ENCODE peak calls at places on chromosomes 5 and 9, in seven cellular contexts. W is progenitor cell of endocrine pancreas, K is coronary artery, G is ovary, H is suprapubic skin, T is mucosa of descending colon, Y is astrocyte of the cerebellum. F is an unnamed sample.

GRCh38 chr9:21964925-21965385 is 29.2 kb downstream of the CDKN2A start:
- DNase-seq in T (peak), G (no peak), Y (no peak), H (no peak), K (no peak), W (no peak), F (no peak)

GRCh38 chr9:37324261-37324683 is 98.2 kb upstream of the GRHPR start:
- DNase-seq in H (no peak), T (no peak), Y (no peak), K (no peak), G (no peak), W (no peak), F (no peak)

GRCh38 chr5:75611324-75612210 is at the start of gene ANKDD1B:
- DNase-seq in T (peak), W (peak), Y (no peak), K (no peak), G (peak), H (peak), F (peak)

GRCh38 chr5:1118231-1118698 is 6.4 kb upstream of the SLC12A7 start:
- DNase-seq in H (no peak), Y (no peak), G (peak), K (no peak), T (no peak), W (no peak), F (no peak)

GRCh38 chr5:91417219-91417618 is 34.1 kb upstream of the ARRDC3 start:
- DNase-seq in K (no peak), G (no peak), H (no peak), W (no peak), Y (peak), T (no peak), F (no peak)

GRCh38 chr9:130058154-130058553 is 4.4 kb downstream of the GPR107 start:
- DNase-seq in K (no peak), T (no peak), G (no peak), Y (no peak), W (no peak), H (no peak), F (no peak)

GRCh38 chr5:181187500-181188213 is 17.3 kb downstream of the TRIM7 start:
- DNase-seq in G (peak), Y (peak), T (peak), K (peak), H (peak), W (peak), F (peak)

GRCh38 chr9:82679488-82679887 is 383.5 kb downstream of the RASEF start:
- DNase-seq in T (no peak), Y (no peak), W (no peak), G (no peak), H (no peak), K (no peak), F (no peak)

GRCh38 chr5:138457532-138458275 is 7.6 kb upstream of the EGR1 start:
- DNase-seq in H (no peak), W (no peak), Y (no peak), T (no peak), G (no peak), K (no peak), F (no peak)

GRCh38 chr5:88374391-88374790 is 105.7 kb upstream of the TMEM161B start:
- DNase-seq in G (no peak), T (no peak), W (no peak), Y (no peak), H (no peak), K (no peak), F (no peak)

GRCh38 chr9:99905833-99906402 is 536 bp upstream of the STX17 start:
- DNase-seq in H (no peak), Y (no peak), T (peak), W (no peak), G (no peak), K (no peak), F (peak)

GRCh38 chr5:80711938-80712337 is 57.2 kb upstream of the DHFR start:
- DNase-seq in W (no peak), T (no peak), Y (peak), H (no peak), K (no peak), G (no peak), F (peak)

GRCh38 chr5:167642779-167643517 is 648.5 kb upstream of the WWC1 start:
- DNase-seq in Y (peak), K (no peak), H (no peak), W (no peak), G (no peak), T (no peak), F (peak)

GRCh38 chr5:65861830-65862241 is 64.5 kb upstream of the ERBIN start:
- DNase-seq in K (no peak), H (no peak), T (no peak), G (no peak), Y (peak), W (no peak), F (peak)

GRCh38 chr5:2039180-2039531 is 156.4 kb upstream of the IRX4 start:
- DNase-seq in W (no peak), G (no peak), K (no peak), T (no peak), Y (no peak), H (no peak), F (no peak)

GRCh38 chr5:16192311-16192710 is 12.7 kb upstream of the MARCHF11 start:
- DNase-seq in K (no peak), G (no peak), Y (no peak), W (no peak), H (no peak), T (no peak), F (no peak)
- TF ChIP-seq CTCF in K (no peak), G (no peak), Y (no peak), W (no peak), H (no peak), T (no peak), F (no peak)

GRCh38 chr5:141186897-141187512 is at the start of gene PCDHB9:
- DNase-seq in W (no peak), Y (no peak), T (peak), H (no peak), G (no peak), K (no peak), F (peak)

GRCh38 chr5:141196363-141196762 is 3.1 kb upstream of the PCDHB11 start:
- DNase-seq in W (no peak), G (no peak), H (no peak), K (no peak), T (no peak), Y (no peak), F (no peak)

DNA sequence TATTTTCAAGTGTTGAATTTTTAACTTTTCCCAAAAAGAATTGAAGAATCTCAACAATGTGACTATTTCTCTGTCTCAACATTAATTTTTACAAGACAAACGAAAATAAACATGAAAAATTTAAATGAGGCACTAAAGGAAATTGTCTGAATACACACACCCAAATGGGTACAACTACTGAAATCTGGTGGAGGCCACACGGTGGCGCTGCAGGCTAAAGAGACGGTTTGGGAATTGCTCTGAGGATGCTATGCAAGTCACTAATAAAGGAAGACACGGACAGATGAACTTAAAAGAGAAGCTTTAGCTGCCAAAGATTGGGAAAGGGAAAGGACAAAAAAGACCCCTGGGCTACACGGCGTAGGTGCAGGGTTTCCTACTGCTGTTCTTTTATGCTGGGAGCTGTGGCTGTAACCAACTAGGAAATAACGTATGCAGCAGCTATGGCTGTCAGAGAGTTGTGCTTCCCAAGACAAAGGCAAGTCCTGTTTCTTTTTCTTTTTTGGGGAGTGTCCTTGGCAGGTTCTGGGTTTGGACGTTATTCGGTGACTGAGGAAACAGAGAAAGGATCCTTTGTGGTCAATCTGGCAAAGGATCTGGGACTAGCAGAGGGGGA is at the start of gene PCDHB10:
- DNase-seq in T (peak), Y (no peak), H (no peak), W (no peak), G (no peak), K (no peak), F (peak)
- TF ChIP-seq CTCF in T (no peak), Y (no peak), H (no peak), W (peak), G (no peak), K (no peak), F (peak)

GRCh38 chr5:17204133-17204489 is 13.3 kb upstream of the BASP1 start:
- DNase-seq in K (no peak), H (no peak), W (no peak), Y (no peak), T (no peak), G (no peak), F (no peak)

GRCh38 chr5:17206021-17206420 is 11.4 kb upstream of the BASP1 start:
- DNase-seq in H (no peak), G (no peak), K (no peak), W (no peak), Y (no peak), T (no peak), F (no peak)

GRCh38 chr5:17203329-17204132 is 13.9 kb upstream of the BASP1 start:
- DNase-seq in T (peak), K (no peak), H (no peak), G (no peak), W (no peak), Y (peak), F (peak)
- TF ChIP-seq CTCF in T (peak), K (peak), H (peak), G (peak), W (peak), Y (peak), F (peak)

GRCh38 chr9:95506692-95507455 is 9.9 kb downstream of the PTCH1 start:
- DNase-seq in K (peak), H (peak), Y (no peak), W (no peak), G (peak), T (peak), F (peak)
- TF ChIP-seq CTCF in K (no peak), H (no peak), Y (no peak), W (no peak), G (no peak), T (no peak), F (peak)

DNA sequence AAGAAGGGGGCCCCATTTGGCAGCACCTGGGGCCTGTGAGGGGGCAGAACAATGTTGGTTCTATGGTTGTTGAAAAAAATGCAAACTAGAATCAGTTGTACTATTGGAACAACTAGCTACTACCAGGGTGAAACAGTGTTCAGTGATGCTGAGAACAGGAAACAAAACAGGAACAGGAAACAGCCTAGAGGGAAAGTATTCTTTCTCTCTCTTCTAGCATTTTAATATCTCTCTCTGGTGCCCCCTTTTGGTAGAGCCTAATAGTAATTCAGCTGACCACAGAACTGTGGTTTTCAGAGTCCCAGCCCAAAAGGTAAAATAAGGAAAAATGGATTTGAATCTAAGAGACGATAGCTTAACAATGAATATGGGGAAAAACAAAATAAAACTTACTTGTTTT is 138.0 kb upstream of the KCNN2 start:
- DNase-seq in G (no peak), H (no peak), Y (no peak), K (no peak), W (no peak), T (peak), F (no peak)
- TF ChIP-seq CTCF in G (no peak), H (no peak), Y (peak), K (no peak), W (peak), T (no peak), F (peak)